ENCODE peak calls at places on chromosomes 1 and 21, in four cellular contexts. One of them, this sample, is unnamed.

GRCh38 chr1:155801149-155801548 is 55.9 kb downstream of the GON4L start:
- DNase-seq in thyroid gland: no peak
- DNase-seq in A549: no peak
- DNase-seq in uterus: no peak
- DNase-seq in this sample: no peak

GRCh38 chr1:218345673-218346390 is 696 bp downstream of the TGFB2 start:
- DNase-seq in uterus: peak; percentile 72
- DNase-seq in A549: peak; percentile 83
- DNase-seq in thyroid gland: peak; percentile 73
- DNase-seq in this sample: peak; percentile 89

GRCh38 chr1:172359531-172359991 is 60.9 kb upstream of the C1orf105 start:
- DNase-seq in A549: peak; percentile 76
- DNase-seq in thyroid gland: peak; percentile 15
- DNase-seq in uterus: no peak
- DNase-seq in this sample: no peak

GRCh38 chr21:41410361-41410760 is 15.7 kb upstream of the MX1 start:
- DNase-seq in thyroid gland: no peak
- DNase-seq in uterus: no peak
- DNase-seq in A549: no peak
- DNase-seq in this sample: no peak

GRCh38 chr1:209041936-209042335 is 541.6 kb upstream of the CAMK1G start:
- DNase-seq in A549: no peak
- DNase-seq in uterus: no peak
- DNase-seq in thyroid gland: no peak
- DNase-seq in this sample: no peak

GRCh38 chr1:94851571-94851970 is 31.4 kb downstream of the SLC44A3 start:
- DNase-seq in A549: no peak
- DNase-seq in thyroid gland: no peak
- DNase-seq in uterus: no peak
- DNase-seq in this sample: no peak

GRCh38 chr1:235714205-235714897 is 64.8 kb upstream of the GNG4 start:
- DNase-seq in uterus: no peak
- DNase-seq in thyroid gland: no peak
- DNase-seq in A549: no peak
- DNase-seq in this sample: no peak

GRCh38 chr1:174954686-174955669 is 44.8 kb upstream of the CACYBP start:
- DNase-seq in uterus: no peak
- DNase-seq in thyroid gland: no peak
- DNase-seq in A549: no peak
- DNase-seq in this sample: no peak

GRCh38 chr21:38303300-38303699 is 46.5 kb downstream of the KCNJ15 start:
- DNase-seq in thyroid gland: peak; percentile 33
- DNase-seq in A549: peak; percentile 74
- DNase-seq in uterus: peak; percentile 59
- DNase-seq in this sample: no peak

GRCh38 chr1:156480411-156481192 is 20.0 kb downstream of the MEF2D start:
- DNase-seq in uterus: peak; percentile 67
- DNase-seq in A549: peak; percentile 59
- DNase-seq in thyroid gland: no peak
- DNase-seq in this sample: peak; percentile 94

GRCh38 chr1:93888900-93889299 is 9.9 kb upstream of the DNTTIP2 start:
- DNase-seq in A549: no peak
- DNase-seq in thyroid gland: peak; percentile 70
- DNase-seq in uterus: no peak
- DNase-seq in this sample: no peak

GRCh38 chr1:26915204-26915842 is 1.5 kb upstream of the NR0B2 start:
- DNase-seq in uterus: no peak
- DNase-seq in thyroid gland: peak; percentile 40
- DNase-seq in A549: no peak
- DNase-seq in this sample: no peak

GRCh38 chr1:205597691-205598314 is 34.0 kb downstream of the ELK4 start:
- DNase-seq in uterus: no peak
- DNase-seq in A549: no peak
- DNase-seq in thyroid gland: no peak
- DNase-seq in this sample: no peak

GRCh38 chr1:9038881-9039760 is 12.9 kb upstream of the SLC2A7 start:
- DNase-seq in uterus: no peak
- DNase-seq in A549: no peak
- DNase-seq in thyroid gland: no peak
- DNase-seq in this sample: no peak

GRCh38 chr21:39217356-39218081 is 34.3 kb upstream of the PSMG1 start:
- DNase-seq in thyroid gland: no peak
- DNase-seq in A549: no peak
- DNase-seq in uterus: no peak
- DNase-seq in this sample: no peak

GRCh38 chr1:156226116-156226538 is 13.3 kb downstream of the PMF1 start:
- DNase-seq in A549: no peak
- DNase-seq in uterus: no peak
- DNase-seq in thyroid gland: no peak
- DNase-seq in this sample: peak; percentile 28

GRCh38 chr1:44501022-44501910 is 96.2 kb downstream of the RNF220 start:
- DNase-seq in uterus: no peak
- DNase-seq in A549: no peak
- DNase-seq in thyroid gland: peak; percentile 78
- DNase-seq in this sample: no peak

GRCh38 chr1:23984417-23985186 is 4.5 kb upstream of the SRSF10 start:
- DNase-seq in A549: peak; percentile 45
- DNase-seq in thyroid gland: peak; percentile 74
- DNase-seq in uterus: no peak
- DNase-seq in this sample: no peak

GRCh38 chr1:160300173-160300572 is 15.2 kb upstream of the PEX19 start:
- DNase-seq in A549: no peak
- DNase-seq in uterus: no peak
- DNase-seq in thyroid gland: no peak
- DNase-seq in this sample: no peak

GRCh38 chr1:40078512-40079333 is 18.3 kb downstream of the PPT1 start:
- DNase-seq in thyroid gland: peak; percentile 42
- DNase-seq in A549: peak; percentile 66
- DNase-seq in uterus: no peak
- DNase-seq in this sample: no peak

GRCh38 chr1:27575861-27576331 is 28.0 kb downstream of the AHDC1 start:
- DNase-seq in thyroid gland: peak; percentile 95
- DNase-seq in A549: peak; percentile 51
- DNase-seq in uterus: peak; percentile 78
- DNase-seq in this sample: peak; percentile 87

GRCh38 chr1:54220004-54220811 is 20.2 kb downstream of the MRPL37 start:
- DNase-seq in uterus: peak; percentile 52
- DNase-seq in thyroid gland: peak; percentile 54
- DNase-seq in A549: no peak
- DNase-seq in this sample: peak; percentile 79

DNA sequence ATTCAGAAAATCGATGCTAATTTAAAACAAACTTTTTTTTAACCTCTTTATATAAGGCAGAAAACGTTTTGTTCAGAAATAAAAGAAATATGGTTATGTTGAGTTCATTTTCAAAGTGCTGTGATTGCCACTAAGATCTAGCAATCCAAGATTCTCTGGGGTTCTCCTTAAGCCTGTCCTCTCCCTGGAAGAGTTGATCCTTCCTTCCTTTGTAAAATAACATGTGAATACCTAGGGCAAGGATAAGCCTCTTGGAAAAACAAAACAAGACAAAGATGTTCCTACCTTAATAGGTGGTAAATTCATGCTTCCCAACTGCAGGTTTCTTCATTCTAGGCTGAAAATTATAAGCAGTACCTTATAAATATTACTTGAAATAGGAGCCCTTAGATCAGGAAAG is 18.0 kb upstream of the FOXD3 start:
- DNase-seq in A549: no peak
- DNase-seq in uterus: no peak
- DNase-seq in thyroid gland: no peak
- DNase-seq in this sample: no peak
- TF ChIP-seq POLR2A in A549: no peak
- TF ChIP-seq POLR2A in uterus: no peak
- TF ChIP-seq POLR2A in thyroid gland: no peak
- TF ChIP-seq POLR2A in this sample: no peak

GRCh38 chr1:15411593-15412487 is 2.2 kb downstream of the EFHD2 start:
- DNase-seq in A549: no peak
- DNase-seq in thyroid gland: peak; percentile 63
- DNase-seq in uterus: no peak
- DNase-seq in this sample: peak; percentile 96

GRCh38 chr1:15413563-15414449 is 4.1 kb downstream of the EFHD2 start:
- DNase-seq in A549: no peak
- DNase-seq in thyroid gland: no peak
- DNase-seq in uterus: no peak
- DNase-seq in this sample: no peak

GRCh38 chr1:15412843-15413242 is 3.2 kb downstream of the EFHD2 start:
- DNase-seq in A549: no peak
- DNase-seq in thyroid gland: peak; percentile 58
- DNase-seq in uterus: no peak
- DNase-seq in this sample: peak; percentile 87

GRCh38 chr1:15410884-15411245 is 1.2 kb downstream of the EFHD2 start:
- DNase-seq in thyroid gland: no peak
- DNase-seq in uterus: no peak
- DNase-seq in A549: no peak
- DNase-seq in this sample: peak; percentile 86

DNA sequence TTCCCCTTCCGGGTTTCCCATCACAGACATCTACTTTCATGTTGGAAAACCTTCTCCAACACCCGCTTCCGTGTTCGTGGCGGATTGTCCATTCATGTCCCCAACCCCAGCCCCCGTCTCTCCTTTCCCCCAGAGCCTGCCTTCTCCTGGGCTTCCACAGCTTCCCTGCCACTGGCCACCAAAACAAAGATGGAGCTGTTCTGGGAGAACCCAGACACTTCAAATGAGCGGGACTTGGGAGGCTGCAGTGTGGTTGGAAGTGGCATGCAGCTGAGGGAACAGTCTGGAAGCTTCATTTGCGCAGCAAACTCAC is 2.8 kb downstream of the EFHD2 start:
- DNase-seq in A549: no peak
- DNase-seq in thyroid gland: no peak
- DNase-seq in uterus: no peak
- DNase-seq in this sample: no peak
- H3K27ac ChIP-seq in A549: peak overlapping the region; percentile 97
- H3K27ac ChIP-seq in thyroid gland: no peak overlapping the region
- H3K27ac ChIP-seq in uterus: no peak overlapping the region
- H3K27ac ChIP-seq in this sample: peak overlapping the region; percentile 86

DNA sequence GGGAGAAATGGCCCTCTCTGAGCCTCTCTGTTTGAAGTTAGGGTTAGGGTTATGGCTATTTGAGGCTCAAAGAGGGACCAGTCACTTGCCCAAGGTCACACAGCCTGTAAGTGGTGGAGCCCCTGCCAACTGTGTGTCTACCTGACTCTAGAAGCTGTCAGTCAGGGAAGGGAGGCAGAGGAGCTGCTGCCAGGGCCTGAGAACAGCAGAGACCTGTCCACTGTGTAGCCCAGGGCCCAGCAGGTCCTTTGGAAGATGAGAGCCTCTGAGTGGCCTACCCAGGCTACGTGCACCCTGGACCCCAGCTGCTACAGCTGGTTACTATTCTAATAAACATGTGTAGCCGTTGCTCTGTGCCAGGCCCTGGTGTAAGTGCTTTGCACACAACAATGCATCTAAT is 15.1 kb upstream of the EDN2 start:
- DNase-seq in thyroid gland: no peak
- DNase-seq in A549: no peak
- DNase-seq in uterus: no peak
- DNase-seq in this sample: no peak
- TF ChIP-seq POLR2A in thyroid gland: no peak
- TF ChIP-seq POLR2A in A549: no peak
- TF ChIP-seq POLR2A in uterus: no peak
- TF ChIP-seq POLR2A in this sample: no peak

GRCh38 chr21:44846485-44847260 is 26.8 kb downstream of the PTTG1IP start:
- DNase-seq in uterus: no peak
- DNase-seq in A549: no peak
- DNase-seq in thyroid gland: peak; percentile 82
- DNase-seq in this sample: peak; percentile 87
- H3K27ac ChIP-seq in uterus: peak overlapping the region; percentile 2
- H3K27ac ChIP-seq in A549: peak overlapping the region; percentile 79
- H3K27ac ChIP-seq in thyroid gland: no peak overlapping the region
- H3K27ac ChIP-seq in this sample: peak overlapping the region; percentile 48

DNA sequence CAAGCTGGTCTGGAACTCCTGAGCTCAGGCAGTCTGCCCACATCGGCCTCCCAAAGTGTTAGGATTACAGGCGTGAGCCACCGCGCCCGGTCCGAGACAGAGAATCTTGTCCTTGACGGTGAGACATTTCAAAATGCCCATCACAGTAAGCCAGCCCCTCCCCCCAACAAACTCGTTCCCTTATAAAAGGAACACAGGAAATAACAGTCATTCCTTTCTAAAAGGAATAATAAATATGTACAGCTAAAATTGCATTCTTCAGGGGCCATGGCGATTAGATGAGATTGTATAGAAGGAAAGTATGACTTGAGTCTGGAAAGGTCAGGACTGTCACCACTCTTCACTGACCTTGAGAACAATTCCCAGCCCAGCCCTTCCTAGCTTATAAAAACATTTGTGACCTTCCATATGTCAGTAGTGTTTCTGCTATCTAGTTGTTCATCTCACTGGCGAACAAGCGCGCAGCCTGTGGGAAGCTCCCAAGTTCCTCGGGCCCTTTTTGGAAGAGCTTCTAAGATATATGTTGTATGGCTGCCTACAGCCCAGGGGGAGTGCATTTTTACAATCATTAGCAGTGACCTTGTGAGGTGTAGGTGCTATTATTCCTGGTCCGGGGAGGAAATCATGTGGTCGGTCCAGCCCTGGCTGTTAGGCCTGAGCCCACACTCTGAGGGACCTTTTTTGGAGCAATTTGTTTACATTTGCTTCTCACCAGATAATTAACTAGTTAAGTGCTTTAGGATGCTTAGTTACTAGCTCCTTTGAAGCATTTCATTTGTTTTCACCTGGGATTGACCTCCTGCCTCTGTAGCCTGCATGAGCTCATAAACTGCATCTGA is 8.7 kb downstream of the SZRD1 start:
- DNase-seq in A549: no peak
- DNase-seq in uterus: no peak
- DNase-seq in thyroid gland: no peak
- DNase-seq in this sample: peak; percentile 42
- TF ChIP-seq POLR2A in A549: no peak
- TF ChIP-seq POLR2A in uterus: no peak
- TF ChIP-seq POLR2A in thyroid gland: no peak
- TF ChIP-seq POLR2A in this sample: no peak

DNA sequence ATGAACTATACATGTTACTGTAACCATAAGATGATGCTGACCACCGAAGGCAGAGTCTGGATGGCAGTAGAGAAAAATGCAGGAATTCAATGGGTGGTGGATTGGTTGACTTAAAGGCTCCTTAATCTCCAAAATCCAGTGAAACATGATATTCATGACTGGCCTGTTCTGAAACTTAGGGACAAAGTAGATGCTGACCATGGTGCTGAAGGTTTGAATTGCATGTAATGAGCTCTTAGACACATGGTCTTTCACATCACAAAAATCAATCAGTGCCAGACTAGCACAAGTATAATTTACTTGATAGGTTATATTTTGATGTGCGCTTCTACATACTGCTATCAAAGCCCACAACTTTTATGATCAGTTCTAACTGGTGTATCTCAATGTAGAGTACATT is 30.8 kb upstream of the NTMT2 start:
- DNase-seq in A549: no peak
- DNase-seq in uterus: no peak
- DNase-seq in thyroid gland: no peak
- DNase-seq in this sample: no peak
- H3K27ac ChIP-seq in A549: no peak overlapping the region
- H3K27ac ChIP-seq in uterus: no peak overlapping the region
- H3K27ac ChIP-seq in thyroid gland: no peak overlapping the region
- H3K27ac ChIP-seq in this sample: no peak overlapping the region